ENCODE peak calls at places on chromosomes 7 and 10, in four cellular contexts. T is cardiac muscle cell, M is fibroblast of lung, R is colonic mucosa. A is an unnamed sample.

GRCh38 chr7:148147438-148147837 is 443.1 kb upstream of the C7orf33 start:
- DNase-seq in T (no peak), M (no peak), R (no peak), A (no peak)

GRCh38 chr7:114255404-114255841 is 159.2 kb upstream of the FOXP2 start:
- DNase-seq in T (no peak), M (no peak), R (peak), A (no peak)

GRCh38 chr7:23012186-23012585 is 1.7 kb downstream of the HYCC1 start:
- DNase-seq in T (no peak), M (no peak), R (no peak), A (no peak)

GRCh38 chr10:65341323-65341922 is 1584.4 kb upstream of the LRRTM3 start:
- DNase-seq in T (no peak), M (peak), R (no peak), A (peak)

GRCh38 chr7:149883452-149883861 is 9.7 kb downstream of the ATP6V0E2 start:
- DNase-seq in T (peak), M (no peak), R (peak), A (peak)

GRCh38 chr10:32049113-32049512 is 7.1 kb downstream of the KIF5B start:
- DNase-seq in T (no peak), M (peak), R (no peak), A (no peak)

GRCh38 chr10:97222346-97222961 is 36.7 kb upstream of the SLIT1 start:
- DNase-seq in T (peak), M (no peak), R (no peak), A (no peak)

GRCh38 chr10:90222939-90223338 is 521.5 kb downstream of the KIF20B start:
- DNase-seq in T (no peak), M (peak), R (no peak), A (no peak)

GRCh38 chr10:104345512-104345911 is 7.2 kb upstream of the ITPRIP start:
- DNase-seq in T (no peak), M (no peak), R (no peak), A (no peak)

GRCh38 chr10:16020836-16021235 is 160.5 kb upstream of the MINDY3 start:
- DNase-seq in T (no peak), M (no peak), R (no peak), A (no peak)

GRCh38 chr7:82740246-82740848 is 296.8 kb upstream of the CACNA2D1 start:
- DNase-seq in T (peak), M (peak), R (peak), A (peak)

GRCh38 chr10:80709879-80710278 is 172.2 kb downstream of the SH2D4B start:
- DNase-seq in T (peak), M (no peak), R (no peak), A (no peak)

GRCh38 chr10:104267721-104268690 is 978 bp upstream of the GSTO2 start:
- DNase-seq in T (no peak), M (no peak), R (no peak), A (no peak)

GRCh38 chr10:52779541-52780390 is 7.2 kb upstream of the MBL2 start:
- DNase-seq in T (peak), M (peak), R (peak), A (peak)

GRCh38 chr10:34786464-34786863 is 28.6 kb downstream of the PARD3 start:
- DNase-seq in T (no peak), M (peak), R (no peak), A (no peak)

GRCh38 chr10:94103902-94104301 is 110.2 kb downstream of the PLCE1 start:
- DNase-seq in T (no peak), M (peak), R (no peak), A (peak)

GRCh38 chr7:79778786-79779382 is 325.4 kb upstream of the MAGI2 start:
- DNase-seq in T (no peak), M (peak), R (no peak), A (peak)

GRCh38 chr10:88089498-88089897 is 226.1 kb downstream of the PTEN start:
- DNase-seq in T (no peak), M (no peak), R (no peak), A (no peak)

GRCh38 chr7:48099781-48100180 is 10.7 kb downstream of the UPP1 start:
- DNase-seq in T (no peak), M (no peak), R (no peak), A (no peak)

GRCh38 chr10:28951484-28951883 is 274.2 kb downstream of the BAMBI start:
- DNase-seq in T (no peak), M (no peak), R (no peak), A (no peak)

GRCh38 chr7:455110-455928 is 64.3 kb downstream of the PDGFA start:
- DNase-seq in T (peak), M (no peak), R (no peak), A (peak)

GRCh38 chr7:46100521-46100920 is 179.4 kb upstream of the IGFBP3 start:
- DNase-seq in T (no peak), M (no peak), R (no peak), A (no peak)

GRCh38 chr7:17130281-17131059 is 168.0 kb upstream of the AHR start:
- DNase-seq in T (peak), M (peak), R (no peak), A (peak)

GRCh38 chr10:71569775-71570588 is 149.6 kb downstream of the C10orf105 start:
- DNase-seq in T (peak), M (peak), R (peak), A (peak)

GRCh38 chr7:125746510-125746909 is 816.9 kb upstream of the POT1 start:
- DNase-seq in T (no peak), M (no peak), R (no peak), A (no peak)

GRCh38 chr7:137196665-137197064 is 146.9 kb downstream of the PTN start:
- DNase-seq in T (no peak), M (peak), R (no peak), A (no peak)

GRCh38 chr7:20559883-20560282 is 55.6 kb upstream of the ABCB5 start:
- DNase-seq in T (no peak), M (no peak), R (no peak), A (no peak)

GRCh38 chr7:12961910-12962309 is 274.5 kb downstream of the ARL4A start:
- DNase-seq in T (peak), M (no peak), R (no peak), A (no peak)

GRCh38 chr10:87818505-87819273 is 663 bp upstream of the ATAD1 start:
- DNase-seq in T (peak), M (peak), R (peak), A (peak)

GRCh38 chr7:151598045-151598444 is 78.3 kb upstream of the RHEB start:
- DNase-seq in T (no peak), M (peak), R (no peak), A (peak)

GRCh38 chr10:3272300-3272699 is 99.7 kb upstream of the PITRM1 start:
- DNase-seq in T (no peak), M (no peak), R (no peak), A (no peak)

GRCh38 chr7:150432915-150433892 is 17.2 kb upstream of the GIMAP8 start:
- DNase-seq in T (no peak), M (no peak), R (peak), A (no peak)

GRCh38 chr7:112938895-112939588 is 147.6 kb downstream of the GPR85 start:
- DNase-seq in T (peak), M (peak), R (peak), A (peak)

GRCh38 chr10:71218833-71219120 is 6.4 kb downstream of the UNC5B start:
- DNase-seq in T (no peak), M (no peak), R (no peak), A (no peak)

GRCh38 chr10:68871105-68871711 is 29.9 kb upstream of the DDX50 start:
- DNase-seq in T (peak), M (peak), R (no peak), A (peak)

DNA sequence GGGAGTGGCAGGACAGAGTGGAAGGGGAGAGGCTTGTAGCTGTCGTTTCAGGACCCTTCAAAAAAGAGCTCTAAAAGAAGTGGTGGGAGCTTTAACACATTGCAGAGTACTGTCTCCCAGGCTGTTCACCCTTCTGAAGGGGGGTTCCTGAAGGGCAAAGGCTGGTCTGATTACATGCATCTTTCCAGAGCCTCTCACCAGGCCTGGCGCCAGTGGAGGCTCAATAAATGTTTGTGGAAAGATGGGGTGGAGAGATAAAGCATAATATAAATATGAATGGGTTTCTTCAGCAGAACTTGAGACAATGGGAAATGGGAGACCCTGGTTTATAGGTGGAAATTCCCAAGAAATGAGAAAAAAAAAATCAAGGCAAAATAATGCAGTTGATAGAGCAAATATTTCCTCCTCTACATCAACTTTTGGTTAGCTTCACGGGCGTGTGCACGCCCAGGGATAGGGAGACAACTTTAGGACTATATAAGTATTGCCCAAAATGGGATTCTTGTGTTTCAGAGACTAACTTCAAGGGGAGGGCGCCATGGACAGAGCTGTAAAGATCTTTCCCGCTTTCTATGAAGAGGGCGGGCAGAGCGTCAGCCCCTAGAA is 613 bp upstream of the BUB3 start:
- DNase-seq in T (no peak), M (no peak), R (no peak), A (no peak)
- H3K4me3 ChIP-seq in T (no peak), M (no peak), R (peak), A (no peak)

GRCh38 chr7:106504620-106505019 is 156.3 kb downstream of the CCDC71L start:
- DNase-seq in T (no peak), M (peak), R (no peak), A (no peak)
- TF ChIP-seq CTCF in T (no peak), M (no peak), R (no peak), A (no peak)

GRCh38 chr10:114045738-114046458 is 2.2 kb downstream of the ADRB1 start:
- DNase-seq in T (no peak), M (no peak), R (no peak), A (no peak)
- H3K4me3 ChIP-seq in T (no peak), M (no peak), R (peak), A (no peak)

DNA sequence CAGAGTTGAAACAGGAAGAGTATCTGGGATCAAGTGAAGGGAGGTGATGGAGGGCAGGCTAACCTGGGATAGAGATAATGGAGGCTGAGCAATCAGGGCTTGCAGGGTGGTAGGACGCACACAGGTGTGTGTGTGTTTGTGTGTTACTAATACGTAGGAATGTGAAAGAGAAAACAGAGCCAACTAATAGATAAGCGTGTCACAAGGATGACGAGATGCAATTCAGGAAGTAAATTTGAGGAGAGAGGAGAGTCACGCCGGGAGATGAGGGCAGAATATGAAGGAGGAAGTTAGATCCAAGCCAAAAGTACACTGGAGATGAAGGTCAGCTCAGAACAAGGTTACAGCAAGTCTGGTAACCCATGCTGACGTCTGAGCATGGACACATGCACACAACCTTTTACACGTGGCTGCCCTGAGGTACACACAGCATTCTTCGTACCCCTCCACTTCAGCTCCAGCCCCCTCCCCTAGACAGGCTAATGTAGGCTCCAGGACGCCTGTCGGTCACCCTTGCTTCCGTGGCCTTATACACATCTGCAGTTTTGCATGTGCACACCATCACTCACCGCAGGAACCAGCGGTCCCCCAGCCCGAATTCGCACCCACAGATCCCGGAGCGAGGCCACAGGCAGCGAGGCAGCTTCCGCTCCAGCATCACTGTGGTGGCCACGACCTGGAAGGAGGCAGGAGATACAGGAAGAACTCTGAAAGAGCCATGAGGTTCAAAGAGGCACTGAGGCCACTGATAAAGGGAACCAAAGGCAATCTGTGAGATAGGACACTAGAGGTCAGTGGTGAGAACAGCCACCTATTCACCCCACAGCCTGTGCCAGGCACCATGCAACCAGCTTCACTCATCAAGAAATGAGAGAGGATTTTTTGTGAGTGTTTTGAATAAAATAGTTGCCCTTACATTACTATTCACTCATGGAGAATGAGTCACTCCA is 23.7 kb upstream of the TRPV6 start:
- DNase-seq in T (peak), M (no peak), R (no peak), A (no peak)
- TF ChIP-seq CTCF in T (peak), M (no peak), R (peak), A (peak)

GRCh38 chr7:27106181-27106905 is 3.9 kb upstream of the HOXA2 start:
- DNase-seq in T (peak), M (peak), R (peak), A (no peak)
- H3K4me3 ChIP-seq in T (no peak), M (peak), R (peak), A (no peak)

GRCh38 chr10:22218448-22218847 is 633 bp upstream of the EBLN1 start:
- DNase-seq in T (no peak), M (no peak), R (no peak), A (peak)
- TF ChIP-seq CTCF in T (peak), M (peak), R (no peak), A (peak)

DNA sequence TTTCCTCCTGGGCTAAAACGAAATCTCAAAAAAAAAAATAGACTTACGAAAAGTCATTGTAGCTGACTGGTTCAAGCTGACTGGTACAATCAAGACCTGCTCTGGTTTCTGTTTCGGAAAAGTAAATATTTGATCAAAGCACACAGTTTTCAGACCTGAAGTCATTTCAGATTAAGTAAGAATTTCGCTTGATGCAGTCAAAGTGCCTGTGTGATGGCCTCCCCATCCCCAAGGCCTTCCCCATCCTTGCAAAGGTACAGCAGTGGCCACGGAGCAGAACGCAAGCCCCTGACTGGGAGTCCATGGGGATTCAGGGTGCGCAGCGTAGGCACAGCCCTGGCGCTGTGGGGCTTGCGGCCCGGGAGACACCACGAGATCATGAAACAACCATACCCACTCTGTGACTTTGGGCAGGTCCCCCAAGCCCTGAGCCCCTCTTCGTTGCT is 29.2 kb downstream of the CHST15 start:
- DNase-seq in T (no peak), M (no peak), R (no peak), A (no peak)
- H3K4me3 ChIP-seq in T (no peak), M (no peak), R (no peak), A (no peak)

DNA sequence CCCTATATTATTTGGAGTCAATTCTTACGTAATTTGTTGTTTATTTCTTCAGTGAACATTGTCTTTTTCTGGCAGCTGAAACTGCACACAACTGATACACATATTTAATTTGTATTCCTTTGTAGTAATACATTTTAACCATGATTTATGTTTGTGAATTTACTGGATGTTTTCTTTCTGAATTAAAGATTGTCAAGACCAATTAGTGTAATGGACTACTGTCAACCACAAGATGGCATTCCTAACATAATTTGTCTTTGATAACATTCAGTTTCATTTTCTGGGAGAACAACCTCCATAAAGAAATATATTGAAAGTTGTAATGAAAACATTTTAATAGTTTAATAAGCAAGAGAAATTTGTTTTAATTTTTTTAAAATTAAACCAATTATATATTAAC is 10.1 kb downstream of the THNSL1 start:
- DNase-seq in T (no peak), M (peak), R (no peak), A (peak)
- TF ChIP-seq CTCF in T (peak), M (no peak), R (no peak), A (peak)

DNA sequence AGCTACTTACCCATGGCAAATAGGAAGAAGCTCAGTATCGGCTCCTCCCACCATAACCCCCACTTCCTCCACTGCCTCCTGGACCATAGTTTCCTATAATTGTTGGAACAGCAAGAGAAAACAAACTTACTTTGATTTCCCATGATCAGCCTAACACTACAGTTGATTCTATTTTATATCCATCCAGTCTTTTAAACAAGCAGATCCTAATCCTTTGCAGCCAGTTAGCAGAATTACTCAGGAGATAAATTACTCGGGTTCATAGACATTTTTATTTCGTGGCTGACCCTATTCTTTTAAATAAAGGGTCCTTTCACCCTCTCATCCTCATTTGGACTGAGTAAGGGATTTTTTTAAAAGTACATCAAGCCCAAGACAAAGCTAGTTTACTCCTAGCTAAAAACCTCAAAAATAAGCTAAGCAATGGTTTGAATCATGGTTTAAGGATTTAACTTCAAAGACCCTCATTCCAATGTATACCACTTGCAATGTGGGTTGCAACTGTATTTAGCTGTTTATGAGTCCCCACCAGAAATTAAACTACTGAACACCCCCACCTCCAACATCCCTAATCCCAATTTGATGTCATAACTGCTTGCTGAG is 8.0 kb downstream of the HNRNPA2B1 start:
- DNase-seq in T (no peak), M (no peak), R (no peak), A (no peak)
- H3K4me3 ChIP-seq in T (no peak), M (no peak), R (no peak), A (no peak)

A was measured in fibroblast of pulmonary artery.